ENCODE peak calls at places on chromosomes 2 and 18, in seven cellular contexts. M is activated T-helper 1 cell treated with anti-CD3 and anti-CD28 coated beads, Interleukin-12 subunit alpha, Interleukin-12 subunit beta, Interleukin-2, Interleukin-4 antibody, amounts not matched to agents 30 ng/mL and 10 ng/mL and 1 ng/mL, durations not matched to agents 14 hours and 24 hours and 36 hours; H is cardiac fibroblast; R is NCI-H1417 treated with DMSO at 0.1 percent for 48 hours; X is activated CD4-positive, alpha-beta T cell treated with anti-CD3 and anti-CD28 coated beads for 36 hours; G is DMS 273 treated with DMSO at 0.1 percent for 48 hours; D is T-helper 2 cell. T is an unnamed sample.

GRCh38 chr18:55290898-55291297 is 297.1 kb downstream of the TCF4 start:
- DNase-seq in M (no peak), H (peak), R (no peak), X (no peak), G (no peak), D (no peak), T (no peak)

GRCh38 chr18:7415081-7415894 is 151.8 kb upstream of the PTPRM start:
- DNase-seq in M (no peak), H (no peak), R (no peak), X (no peak), G (no peak), D (no peak), T (no peak)

GRCh38 chr18:42578781-42579180 is 536.7 kb downstream of the RIT2 start:
- DNase-seq in M (no peak), H (peak), R (no peak), X (no peak), G (no peak), D (no peak), T (no peak)

GRCh38 chr2:84481702-84482101 is 22.6 kb upstream of the SUCLG1 start:
- DNase-seq in M (peak), H (peak), R (no peak), X (peak), G (no peak), D (peak), T (peak)

GRCh38 chr18:47436871-47437270 is 185.4 kb upstream of the SKOR2 start:
- DNase-seq in M (no peak), H (no peak), R (no peak), X (no peak), G (no peak), D (no peak), T (peak)

GRCh38 chr18:35005963-35006577 is 35.1 kb upstream of the MAPRE2 start:
- DNase-seq in M (no peak), H (peak), R (peak), X (no peak), G (peak), D (peak), T (peak)

GRCh38 chr2:240143801-240144648 is 3.6 kb upstream of the OTOS start:
- DNase-seq in M (peak), H (peak), R (no peak), X (peak), G (no peak), D (peak), T (peak)

GRCh38 chr2:7819860-7820259 is 862.0 kb upstream of the ID2 start:
- DNase-seq in M (no peak), H (no peak), R (no peak), X (no peak), G (no peak), D (no peak), T (no peak)

GRCh38 chr2:61460168-61460567 is 10.7 kb downstream of the USP34 start:
- DNase-seq in M (no peak), H (peak), R (no peak), X (no peak), G (no peak), D (no peak), T (peak)

GRCh38 chr2:96580771-96581170 is 44.2 kb downstream of the ARID5A start:
- DNase-seq in M (no peak), H (peak), R (no peak), X (no peak), G (no peak), D (no peak), T (no peak)

GRCh38 chr2:47069628-47070154 is 85.4 kb downstream of the STPG4 start:
- DNase-seq in M (no peak), H (no peak), R (no peak), X (no peak), G (no peak), D (no peak), T (peak)

GRCh38 chr2:65072181-65072970 is 16.2 kb downstream of the CEP68 start:
- DNase-seq in M (no peak), H (no peak), R (no peak), X (no peak), G (no peak), D (no peak), T (no peak)

GRCh38 chr2:141814150-141814549 is 316.7 kb downstream of the LRP1B start:
- DNase-seq in M (no peak), H (no peak), R (no peak), X (no peak), G (no peak), D (no peak), T (no peak)

T was measured in hepatic stellate cell.